ENCODE peak calls at places on chromosomes 1 and 21, in seven cellular contexts. W is ELR; A is MM.1S; V is Right ventricle myocardium superior; F is stimulated activated CD4-positive, alpha-beta T cell treated with anti-CD3 and anti-CD28 coated beads, TNF-alpha, amount 100 ng/mL, for 48 hours; H is NCI-H1694 treated with DMSO at 0.1 percent for 48 hours; G is activated CD4-positive, alpha-beta T cell treated with anti-CD3 and anti-CD28 coated beads for 36 hours. P is an unnamed sample.

GRCh38 chr1:113783254-113784103 is 24.2 kb upstream of the PHTF1 start:
- DNase-seq in G (peak), H (no peak), V (no peak), A (peak), W (peak), F (peak), P (no peak)

GRCh38 chr21:43902441-43902840 is 37.4 kb downstream of the AGPAT3 start:
- DNase-seq in W (no peak), H (no peak), V (no peak), F (no peak), G (no peak), A (no peak), P (no peak)

GRCh38 chr1:145956776-145957442 is 908 bp downstream of the LIX1L start:
- DNase-seq in H (no peak), A (no peak), G (no peak), F (no peak), W (peak), V (peak), P (peak)

GRCh38 chr1:224779491-224780020 is 149.9 kb upstream of the DNAH14 start:
- DNase-seq in G (no peak), A (no peak), H (no peak), F (no peak), W (no peak), V (no peak), P (no peak)

GRCh38 chr1:234619071-234619480 is 9.1 kb upstream of the IRF2BP2 start:
- DNase-seq in V (no peak), W (peak), H (peak), F (no peak), G (no peak), A (no peak), P (no peak)

GRCh38 chr1:209674957-209675566 is at the start of gene G0S2:
- DNase-seq in V (peak), H (no peak), W (peak), A (no peak), G (peak), F (peak), P (peak)

GRCh38 chr1:204506091-204506968 is 9.9 kb upstream of the MDM4 start:
- DNase-seq in W (peak), G (peak), H (peak), F (no peak), A (peak), V (peak), P (peak)

GRCh38 chr1:44808063-44808937 is at the start of gene BTBD19:
- DNase-seq in V (peak), F (peak), A (no peak), G (peak), H (no peak), W (peak), P (peak)

GRCh38 chr1:25581764-25582163 is 34.8 kb upstream of the MAN1C1 start:
- DNase-seq in W (no peak), V (no peak), G (no peak), H (no peak), F (no peak), A (no peak), P (no peak)

GRCh38 chr1:242569867-242570266 is 45.4 kb upstream of the PLD5 start:
- DNase-seq in G (no peak), H (no peak), W (no peak), A (no peak), V (no peak), F (no peak), P (no peak)

GRCh38 chr21:44752701-44753235 is 41.4 kb upstream of the TSPEAR start:
- DNase-seq in H (no peak), W (peak), G (no peak), V (no peak), F (no peak), A (no peak), P (no peak)

GRCh38 chr1:170807432-170807831 is 127.9 kb upstream of the MROH9 start:
- DNase-seq in W (peak), V (no peak), A (no peak), F (no peak), G (no peak), H (no peak), P (no peak)

GRCh38 chr1:109231085-109231484 is 17.4 kb downstream of the SARS1 start:
- DNase-seq in W (no peak), A (no peak), H (no peak), V (no peak), G (no peak), F (no peak), P (no peak)

GRCh38 chr1:87584603-87585002 is 255.9 kb downstream of the LMO4 start:
- DNase-seq in W (no peak), A (no peak), G (no peak), H (no peak), F (no peak), V (no peak), P (no peak)

GRCh38 chr1:246748867-246749266 is 24.7 kb downstream of the SCCPDH start:
- DNase-seq in G (no peak), W (peak), A (no peak), V (no peak), F (no peak), H (no peak), P (no peak)

GRCh38 chr1:9459784-9460407 is 79.4 kb upstream of the SLC25A33 start:
- DNase-seq in A (no peak), H (no peak), F (no peak), W (no peak), V (no peak), G (no peak), P (no peak)

GRCh38 chr1:32876341-32877210 is 5.9 kb upstream of the FNDC5 start:
- DNase-seq in W (peak), A (peak), F (peak), G (peak), V (peak), H (peak), P (peak)

GRCh38 chr1:12424150-12424549 is 193.9 kb downstream of the DHRS3 start:
- DNase-seq in V (no peak), G (no peak), A (no peak), F (no peak), W (peak), H (no peak), P (no peak)

GRCh38 chr1:4960782-4961475 is 306.5 kb downstream of the AJAP1 start:
- DNase-seq in A (no peak), V (no peak), H (no peak), G (no peak), F (no peak), W (no peak), P (no peak)

GRCh38 chr1:111463029-111463683 is 10.6 kb upstream of the C1orf162 start:
- DNase-seq in H (no peak), F (no peak), W (peak), G (no peak), A (no peak), V (no peak), P (no peak)

GRCh38 chr1:55318111-55318817 is 103.1 kb upstream of the USP24 start:
- DNase-seq in F (no peak), W (no peak), V (no peak), A (no peak), G (no peak), H (no peak), P (no peak)

GRCh38 chr1:160997323-160998038 is 23.5 kb downstream of the F11R start:
- DNase-seq in H (peak), V (peak), A (peak), W (peak), F (no peak), G (peak), P (peak)

GRCh38 chr1:59261537-59261936 is 35.4 kb upstream of the FGGY start:
- DNase-seq in A (no peak), V (no peak), F (no peak), W (no peak), H (no peak), G (no peak), P (no peak)

GRCh38 chr1:226123591-226124471 is 61.3 kb downstream of the H3-3A start:
- DNase-seq in F (no peak), H (no peak), W (peak), V (peak), A (no peak), G (no peak), P (no peak)

GRCh38 chr1:245375789-245376188 is 221.0 kb downstream of the KIF26B start:
- DNase-seq in H (no peak), F (no peak), V (no peak), A (no peak), W (no peak), G (peak), P (no peak)

GRCh38 chr1:54460346-54460745 is 54.2 kb upstream of the SSBP3 start:
- DNase-seq in F (no peak), W (no peak), V (no peak), A (no peak), G (peak), H (no peak), P (no peak)

GRCh38 chr1:1852619-1853414 is 38.1 kb downstream of the GNB1 start:
- DNase-seq in F (no peak), A (no peak), H (no peak), G (no peak), V (no peak), W (no peak), P (no peak)

GRCh38 chr1:177209357-177209756 is 38.6 kb downstream of the BRINP2 start:
- DNase-seq in G (no peak), H (no peak), A (no peak), W (peak), V (peak), F (no peak), P (peak)

GRCh38 chr21:16196521-16197208 is 466.9 kb downstream of the USP25 start:
- DNase-seq in H (no peak), G (no peak), F (no peak), A (no peak), V (no peak), W (peak), P (no peak)

GRCh38 chr1:119811985-119812557 is 811 bp upstream of the REG4 start:
- DNase-seq in V (no peak), F (no peak), A (no peak), H (no peak), G (no peak), W (no peak), P (no peak)

GRCh38 chr1:94039514-94039870 is 81.5 kb downstream of the ABCA4 start:
- DNase-seq in F (peak), V (peak), G (peak), W (peak), H (peak), A (peak), P (peak)

GRCh38 chr21:41755934-41756773 is 10.7 kb downstream of the RIPK4 start:
- DNase-seq in F (no peak), V (peak), G (no peak), A (no peak), W (no peak), H (no peak), P (no peak)

GRCh38 chr1:148388260-148389026 is 94.7 kb downstream of the PPIAL4G start:
- DNase-seq in G (peak), A (peak), F (peak), V (peak), H (no peak), W (peak), P (peak)

P was measured in left ventricle myocardium superior.